ENCODE peak calls at places on chromosomes 11 and 22, in seven cellular contexts. N, O, F, G, B, V and P are unnamed samples.

GRCh38 chr22:26168199-26168915 is 905 bp upstream of the SEZ6L start:
- DNase-seq in V (peak), N (no peak), O (no peak), B (no peak), G (no peak), F (no peak), P (peak)

GRCh38 chr22:38029901-38030300 is 27.3 kb upstream of the PICK1 start:
- DNase-seq in N (no peak), O (no peak), F (no peak), G (no peak), B (no peak), V (no peak), P (no peak)

GRCh38 chr11:111435046-111435698 is 56.1 kb upstream of the POU2AF1 start:
- DNase-seq in B (no peak), V (no peak), F (no peak), G (no peak), N (no peak), O (no peak), P (no peak)

GRCh38 chr11:63961608-63962412 is 12.6 kb upstream of the COX8A start:
- DNase-seq in V (no peak), O (no peak), B (no peak), G (no peak), N (no peak), F (no peak), P (no peak)

GRCh38 chr22:36644333-36644757 is 59.2 kb downstream of the CACNG2 start:
- DNase-seq in V (peak), O (peak), G (no peak), B (no peak), F (no peak), N (peak), P (no peak)

GRCh38 chr11:113664981-113665710 is 41.0 kb downstream of the TMPRSS5 start:
- DNase-seq in N (no peak), F (no peak), O (no peak), B (no peak), G (no peak), V (no peak), P (no peak)

GRCh38 chr11:69081180-69081579 is 32.4 kb downstream of the TPCN2 start:
- DNase-seq in V (no peak), N (no peak), G (no peak), F (no peak), B (no peak), O (no peak), P (peak)

GRCh38 chr11:6693342-6694228 is 10.4 kb upstream of the MRPL17 start:
- DNase-seq in F (no peak), V (no peak), B (peak), G (peak), O (peak), N (no peak), P (no peak)

GRCh38 chr11:106152013-106152412 is 74.6 kb downstream of the AASDHPPT start:
- DNase-seq in V (no peak), B (no peak), F (no peak), O (no peak), G (no peak), N (no peak), P (peak)

GRCh38 chr11:32366671-32367070 is 68.7 kb downstream of the WT1 start:
- DNase-seq in G (no peak), F (no peak), N (no peak), V (no peak), B (no peak), O (no peak), P (no peak)

GRCh38 chr11:2442554-2442953 is 1.8 kb downstream of the TRPM5 start:
- DNase-seq in B (no peak), G (no peak), F (no peak), N (no peak), O (no peak), V (no peak), P (no peak)

GRCh38 chr11:18452927-18453326 is 2.7 kb upstream of the LDHAL6A start:
- DNase-seq in O (no peak), G (no peak), N (no peak), V (no peak), F (no peak), B (no peak), P (no peak)

GRCh38 chr11:11973361-11973800 is 35.0 kb downstream of the DKK3 start:
- DNase-seq in O (peak), V (no peak), F (peak), N (peak), B (peak), G (peak), P (no peak)

DNA sequence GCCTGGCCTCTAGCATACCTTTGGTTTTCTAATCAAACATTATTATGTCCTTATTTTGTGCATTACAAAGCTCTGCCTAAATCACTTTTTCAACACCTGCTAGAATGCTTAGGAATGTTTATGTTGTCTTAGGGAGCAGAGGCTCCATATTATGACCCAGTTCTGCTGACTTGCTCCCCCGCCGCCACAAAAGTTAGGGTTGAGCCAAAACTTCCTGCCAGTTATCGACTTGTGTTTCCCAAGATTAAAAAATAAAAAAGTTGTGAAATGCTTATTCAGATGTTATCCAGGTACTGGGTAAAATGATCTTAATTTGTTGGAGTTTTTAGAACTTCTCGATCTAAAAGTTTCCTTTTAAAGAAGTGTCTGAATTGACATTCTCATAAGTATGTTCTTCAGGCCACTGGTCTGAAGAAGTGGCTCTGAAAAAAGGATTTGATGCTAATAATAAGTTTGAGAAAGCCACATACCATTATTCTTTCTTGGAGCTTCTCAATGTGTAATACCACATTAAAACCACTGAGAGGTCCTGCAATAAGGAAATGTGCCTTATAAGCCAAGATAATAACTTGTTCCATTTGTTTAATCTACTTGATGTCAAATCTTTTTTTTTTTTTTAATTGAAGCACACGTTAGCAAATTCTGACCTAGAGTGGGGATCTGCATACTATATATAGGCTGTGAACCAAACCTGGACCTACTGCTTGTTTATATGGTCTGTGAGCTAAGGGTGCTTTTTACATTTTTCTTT is 2.2 kb downstream of the RNF185 start:
- DNase-seq in B (no peak), V (no peak), N (no peak), F (no peak), G (no peak), O (no peak), P (no peak)
- TF ChIP-seq CTCF in B (peak), V (no peak), N (peak), F (no peak), G (no peak), O (no peak), P (no peak)

GRCh38 chr22:30985561-30986208 is 16.6 kb downstream of the TUG1 start:
- DNase-seq in N (no peak), O (no peak), F (no peak), V (no peak), G (no peak), B (no peak), P (no peak)
- TF ChIP-seq CTCF in N (no peak), O (no peak), F (no peak), V (no peak), G (no peak), B (no peak), P (no peak)

GRCh38 chr11:14306481-14306880 is 52.5 kb downstream of the RRAS2 start:
- DNase-seq in N (no peak), B (no peak), G (no peak), O (no peak), F (no peak), V (no peak), P (no peak)
- TF ChIP-seq CTCF in N (no peak), B (no peak), G (no peak), O (no peak), F (no peak), V (no peak), P (no peak)

DNA sequence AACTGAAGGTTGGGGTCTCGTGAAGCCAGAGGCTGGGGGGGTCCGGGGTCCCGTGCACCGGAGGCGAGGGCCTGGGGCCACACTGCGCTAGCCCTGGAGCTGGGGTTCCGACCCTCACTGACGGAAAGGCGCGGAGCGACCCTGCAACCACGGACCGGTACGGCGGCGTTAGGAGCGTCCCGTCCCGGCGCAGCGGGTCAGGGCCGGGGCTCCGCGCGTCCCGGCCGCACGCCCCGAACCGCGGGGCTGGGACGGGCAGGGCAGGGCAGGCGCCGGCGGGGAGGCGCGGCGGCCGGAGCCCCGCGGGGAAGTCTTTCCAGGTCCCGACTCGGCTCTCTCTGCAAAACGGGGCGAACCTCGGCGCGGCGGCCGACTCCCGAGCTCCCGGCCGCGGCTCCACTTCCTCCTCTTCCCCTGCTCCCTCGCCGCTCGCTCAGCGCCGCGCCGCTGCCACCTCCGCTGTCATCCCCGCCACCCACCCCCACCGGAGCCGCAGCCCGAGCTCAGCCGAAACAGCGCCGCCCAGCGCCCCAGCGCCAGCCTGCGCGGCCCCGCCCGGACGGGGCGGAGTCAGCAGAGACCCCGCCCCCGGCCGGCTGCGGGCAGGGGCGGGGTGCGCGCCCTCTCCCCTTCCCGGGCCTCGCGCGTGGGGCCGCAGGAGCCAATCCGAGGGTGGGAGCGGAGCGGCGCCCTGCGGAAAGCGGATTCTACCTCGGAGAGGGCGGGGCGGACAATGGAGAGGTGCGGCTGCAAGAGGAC is at the start of gene GDPD5:
- DNase-seq in N (peak), G (peak), V (peak), F (peak), O (peak), B (peak), P (peak)
- TF ChIP-seq CTCF in N (peak), G (peak), V (no peak), F (peak), O (peak), B (peak), P (peak)

GRCh38 chr11:520428-521178 is 13.6 kb upstream of the RNH1 start:
- DNase-seq in V (no peak), N (no peak), G (no peak), F (no peak), O (no peak), B (no peak), P (no peak)
- TF ChIP-seq CTCF in V (no peak), N (peak), G (no peak), F (no peak), O (peak), B (no peak), P (no peak)

DNA sequence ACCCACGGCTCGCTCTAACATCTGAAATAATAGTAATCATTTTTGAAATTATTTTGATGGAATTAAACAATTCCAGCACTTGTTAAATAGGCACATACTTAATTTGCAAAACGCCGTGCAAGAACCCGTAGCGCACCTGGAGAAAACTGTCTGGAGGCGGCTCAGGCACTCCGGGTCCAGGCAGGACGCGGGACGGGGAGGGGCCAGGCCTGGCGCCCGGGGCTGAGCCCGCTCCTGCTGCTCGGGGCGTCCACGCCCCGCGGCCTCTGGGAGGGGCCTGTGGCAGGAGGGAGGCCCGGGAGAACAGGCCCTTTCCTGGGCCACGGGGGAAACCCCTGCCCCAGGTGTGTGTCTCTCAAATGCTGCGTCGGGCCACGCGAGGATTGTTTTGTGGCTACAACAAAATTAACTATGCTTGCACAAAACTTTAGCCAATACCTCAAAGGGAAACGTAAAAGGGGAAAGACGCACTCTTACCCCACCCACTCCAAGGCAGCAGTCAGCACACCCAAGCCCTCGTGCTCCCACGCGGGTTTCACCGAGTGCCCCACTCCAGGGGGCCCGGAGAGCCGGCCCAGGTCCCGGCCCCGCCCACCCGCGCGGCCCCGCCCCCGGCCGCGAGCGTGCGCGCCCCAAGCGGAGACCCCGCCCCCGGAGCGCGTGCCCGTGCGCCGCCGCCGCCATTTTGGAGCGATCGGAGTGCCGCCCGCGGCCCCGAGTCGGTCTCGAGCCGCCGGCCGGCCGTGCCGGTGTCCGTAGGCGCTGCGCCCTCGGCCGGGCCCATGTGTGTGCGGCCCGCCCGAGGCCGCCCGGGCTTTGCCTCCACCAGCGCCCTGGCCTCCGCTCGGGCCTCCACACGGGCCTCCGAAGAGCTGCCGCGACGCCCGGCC is at the start of gene PPP6R2:
- DNase-seq in N (peak), O (peak), F (peak), G (peak), B (no peak), V (peak), P (peak)
- TF ChIP-seq CTCF in N (no peak), O (peak), F (no peak), G (no peak), B (no peak), V (peak), P (peak)

GRCh38 chr11:61897387-61898246 is 6.3 kb upstream of the FADS3 start:
- DNase-seq in O (peak), V (peak), G (peak), B (no peak), F (peak), N (peak), P (peak)
- TF ChIP-seq CTCF in O (peak), V (peak), G (peak), B (peak), F (peak), N (peak), P (peak)

DNA sequence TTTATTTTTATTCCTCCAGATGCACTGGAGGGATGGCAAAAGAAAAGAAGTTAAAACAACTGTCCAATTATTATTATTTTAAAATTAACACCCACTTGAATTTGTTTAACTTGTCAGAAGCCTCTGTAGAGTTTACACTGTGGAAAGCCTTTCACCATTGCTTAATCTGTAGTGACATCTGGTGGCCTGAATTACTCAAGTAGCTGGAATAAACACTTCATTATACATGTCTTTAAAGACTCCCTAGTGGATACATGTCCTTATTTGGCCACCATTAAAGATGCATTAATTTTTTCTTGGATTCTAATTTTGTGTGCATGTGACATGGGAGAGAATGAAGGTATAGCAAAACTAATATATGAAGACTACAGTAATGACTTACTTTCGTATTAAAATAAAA is 1496.5 kb downstream of the FAM181B start:
- DNase-seq in V (peak), O (no peak), F (no peak), G (no peak), N (peak), B (no peak), P (no peak)
- TF ChIP-seq CTCF in V (peak), O (peak), F (peak), G (peak), N (no peak), B (no peak), P (peak)